ENCODE peak calls at places on chromosomes 5 and 9, in six cellular contexts. T is stomach, A is spleen, P is Peyer's patch, D is HCT116, E is IMR-90. U is an unnamed sample. For H3K36me3, the result is how much of the 10 kb centered on the place peaks cover.

GRCh38 chr5:168916852-168917251 is 337.7 kb upstream of the PANK3 start:
- DNase-seq in D (no peak), A (no peak), P (no peak), E (no peak), T (no peak), U (no peak)

GRCh38 chr9:101119206-101119819 is 90.8 kb downstream of the PLPPR1 start:
- DNase-seq in D (peak), A (no peak), T (peak), P (no peak), E (no peak), U (peak)

GRCh38 chr9:86281577-86282076 is 711 bp downstream of the ISCA1 start:
- DNase-seq in E (no peak), T (no peak), P (no peak), A (no peak), D (no peak), U (no peak)

GRCh38 chr5:38404236-38404635 is 145.9 kb downstream of the EGFLAM start:
- DNase-seq in A (no peak), P (no peak), D (no peak), T (no peak), E (no peak), U (no peak)

GRCh38 chr9:13110766-13111400 is 168.6 kb downstream of the MPDZ start:
- DNase-seq in A (no peak), T (peak), D (no peak), P (no peak), E (no peak), U (no peak)

GRCh38 chr5:36982146-36982545 is 105.6 kb downstream of the NIPBL start:
- DNase-seq in D (no peak), T (no peak), E (peak), A (no peak), P (no peak), U (no peak)

GRCh38 chr5:112142769-112143270 is 276.3 kb downstream of the EPB41L4A start:
- DNase-seq in P (no peak), E (peak), A (no peak), D (no peak), T (no peak), U (peak)

GRCh38 chr9:82891321-82891720 is 171.6 kb downstream of the RASEF start:
- DNase-seq in E (no peak), T (no peak), D (no peak), A (no peak), P (no peak), U (no peak)

GRCh38 chr9:109451311-109452025 is 46.6 kb downstream of the PTPN3 start:
- DNase-seq in D (no peak), P (no peak), T (no peak), A (no peak), E (no peak), U (no peak)

GRCh38 chr9:113184509-113184908 is 33.7 kb downstream of the SLC31A2 start:
- DNase-seq in P (no peak), D (no peak), T (no peak), E (peak), A (no peak), U (no peak)

GRCh38 chr9:38344566-38345324 is 47.8 kb upstream of the ALDH1B1 start:
- DNase-seq in A (no peak), P (no peak), D (no peak), T (no peak), E (no peak), U (no peak)

GRCh38 chr5:123144096-123144495 is 55.1 kb downstream of the PRDM6 start:
- DNase-seq in D (no peak), A (no peak), E (no peak), T (no peak), P (no peak), U (no peak)

GRCh38 chr9:134407123-134407779 is 81.0 kb downstream of the RXRA start:
- DNase-seq in D (peak), E (peak), T (peak), P (peak), A (peak), U (peak)

GRCh38 chr5:9283021-9283420 is 262.9 kb downstream of the SEMA5A start:
- DNase-seq in A (no peak), T (no peak), E (peak), D (no peak), P (no peak), U (no peak)

GRCh38 chr9:135343136-135343535 is 136.4 kb upstream of the PPP1R26 start:
- DNase-seq in E (no peak), A (peak), P (no peak), D (no peak), T (no peak), U (no peak)

GRCh38 chr9:7536310-7536939 is 263.2 kb downstream of the DMAC1 start:
- DNase-seq in P (no peak), T (peak), A (no peak), E (peak), D (peak), U (peak)

GRCh38 chr9:127122176-127123151 is at the start of gene ANGPTL2:
- DNase-seq in D (no peak), T (peak), E (peak), A (peak), P (peak), U (peak)

GRCh38 chr5:56123531-56124243 is 109.4 kb downstream of the ANKRD55 start:
- DNase-seq in D (peak), P (no peak), T (peak), E (peak), A (peak), U (peak)

GRCh38 chr5:151685749-151686672 is 704 bp downstream of the SPARC start:
- DNase-seq in P (no peak), T (no peak), E (no peak), A (no peak), D (no peak), U (peak)

GRCh38 chr9:23824241-23825142 is 1.5 kb downstream of the ELAVL2 start:
- DNase-seq in D (no peak), T (no peak), P (no peak), E (no peak), A (no peak), U (no peak)

GRCh38 chr9:3177362-3177761 is 333.5 kb upstream of the PUM3 start:
- DNase-seq in T (no peak), A (no peak), D (no peak), E (no peak), P (no peak), U (no peak)

GRCh38 chr9:92242115-92242778 is 51.2 kb downstream of the IARS1 start:
- DNase-seq in P (no peak), D (no peak), A (no peak), T (no peak), E (peak), U (peak)

GRCh38 chr9:22158275-22158674 is 149.2 kb upstream of the CDKN2B start:
- DNase-seq in P (no peak), D (no peak), T (no peak), E (peak), A (no peak), U (peak)

DNA sequence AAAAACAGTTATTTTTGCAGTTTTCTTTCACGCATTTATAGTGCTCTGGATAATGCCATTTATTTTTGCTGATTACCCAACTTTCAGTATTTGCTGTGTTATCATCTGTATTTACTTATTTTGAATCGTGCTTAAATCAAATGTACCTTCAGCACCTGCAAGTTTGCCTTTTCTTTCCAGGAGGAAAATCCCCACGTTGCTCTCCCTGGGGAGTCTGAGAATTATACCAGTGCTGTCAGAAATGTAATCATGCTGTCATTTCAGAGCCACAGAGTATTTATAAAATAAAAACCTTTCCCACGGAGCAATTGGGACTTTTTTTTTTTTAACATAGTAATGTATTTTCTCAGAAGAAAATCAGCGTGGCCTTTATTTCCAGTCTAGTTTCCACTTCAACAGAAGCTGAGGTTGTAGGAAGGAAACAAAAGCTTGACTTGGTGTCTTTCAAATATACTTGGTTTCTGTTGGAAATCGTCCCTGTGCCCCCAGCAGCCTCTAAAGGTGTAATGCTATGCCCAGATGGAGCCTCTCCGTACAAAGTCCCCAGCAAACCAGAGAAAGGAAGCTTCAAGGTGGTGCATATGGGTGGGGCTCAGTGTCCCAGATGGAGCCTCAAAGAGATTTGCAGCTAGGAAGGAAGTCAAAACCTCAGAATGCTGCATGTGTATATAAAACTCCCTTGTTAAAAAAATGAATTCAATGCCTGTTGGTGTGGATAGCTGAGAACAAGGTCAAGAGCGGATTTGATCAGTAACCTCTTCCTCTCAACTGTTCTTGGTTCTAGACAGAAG is 2.1 kb downstream of the GPR150 start:
- DNase-seq in T (no peak), A (no peak), P (no peak), D (no peak), E (no peak), U (no peak)
- H3K4me3 ChIP-seq in T (peak), A (no peak), P (no peak), D (no peak), E (peak), U (no peak)

GRCh38 chr5:178622679-178623247 is 4.1 kb downstream of the CLK4 start:
- DNase-seq in E (no peak), T (no peak), A (no peak), P (no peak), D (no peak), U (no peak)
- H3K36me3 ChIP-seq in E (under half), T (under half), A (half or more), P (under half), D (under half), U (under half)

DNA sequence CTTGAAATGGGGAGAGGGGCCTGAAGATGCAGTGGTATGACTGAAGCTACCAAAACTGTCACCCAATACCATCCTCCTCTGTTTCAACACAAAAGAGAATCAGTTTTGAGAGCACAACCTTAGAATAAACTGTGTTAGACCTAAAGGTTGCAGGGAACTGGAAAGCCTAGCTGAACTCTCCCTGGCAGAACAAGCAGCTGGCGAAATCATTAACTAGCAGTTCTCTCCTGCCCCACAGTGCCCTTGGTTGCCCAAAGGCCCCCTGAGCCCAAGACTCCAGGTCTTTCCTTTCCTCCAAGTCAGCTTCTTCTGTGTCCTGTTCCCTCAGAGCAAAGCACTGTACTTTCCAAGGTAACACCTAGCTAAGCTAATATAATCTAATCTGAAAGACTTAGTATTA is 135.4 kb upstream of the SLC30A5 start:
- DNase-seq in D (no peak), E (no peak), T (no peak), P (no peak), A (no peak), U (no peak)
- TF ChIP-seq POLR2A in D (no peak), E (no peak), T (no peak), P (no peak), A (no peak), U (no peak)

GRCh38 chr9:137456864-137457405 is 2.2 kb downstream of the NSMF start:
- DNase-seq in A (no peak), D (no peak), T (no peak), P (no peak), E (no peak), U (no peak)

GRCh38 chr9:137456061-137456863 is 2.9 kb downstream of the NSMF start:
- DNase-seq in D (no peak), A (peak), P (no peak), E (peak), T (no peak), U (no peak)

GRCh38 chr9:137458194-137459146 is 664 bp downstream of the NSMF start:
- DNase-seq in E (no peak), P (no peak), A (peak), T (no peak), D (no peak), U (no peak)

GRCh38 chr9:137459147-137459600 is at the start of gene NSMF:
- DNase-seq in D (peak), E (peak), P (peak), T (peak), A (peak), U (peak)

GRCh38 chr9:137457406-137458193 is 1.5 kb downstream of the NSMF start:
- DNase-seq in P (no peak), A (peak), E (no peak), D (no peak), T (peak), U (no peak)
- H3K4me3 ChIP-seq in P (no peak), A (no peak), E (peak), D (peak), T (peak), U (no peak)

DNA sequence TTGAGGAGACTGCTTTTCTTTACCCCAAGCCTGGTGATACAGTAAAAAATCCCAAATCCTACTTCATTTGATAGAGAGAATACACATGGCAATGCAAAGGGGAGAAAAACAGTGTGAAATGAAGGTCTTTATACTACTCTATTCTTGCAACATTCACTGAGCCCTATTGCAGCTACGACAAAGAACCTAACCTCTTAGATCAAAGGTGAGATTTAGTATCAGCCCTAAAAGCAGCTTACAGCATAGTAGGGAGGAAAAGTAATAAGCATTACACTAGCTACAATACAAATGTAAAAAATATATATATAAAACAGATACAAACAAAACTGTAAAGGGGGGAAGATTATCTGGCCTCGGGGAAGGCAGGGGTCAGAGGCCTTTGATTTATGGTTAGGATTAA is 147.1 kb downstream of the MAPKAP1 start:
- DNase-seq in D (no peak), A (no peak), E (no peak), T (no peak), P (no peak), U (no peak)
- H3K36me3 ChIP-seq in D (under half), A (under half), E (under half), T (under half), P (under half), U (under half)

GRCh38 chr5:1799602-1800469 is at the start of gene MRPL36:
- DNase-seq in A (peak), E (peak), T (peak), P (peak), D (peak), U (peak)
- TF ChIP-seq POLR2A in A (peak), E (peak), T (peak), P (peak), D (peak), U (peak)

GRCh38 chr9:14307989-14308750 is 5.8 kb downstream of the NFIB start:
- DNase-seq in T (peak), E (no peak), P (no peak), D (no peak), A (no peak), U (no peak)
- H3K4me3 ChIP-seq in T (peak), E (no peak), P (no peak), D (no peak), A (no peak), U (no peak)

U was measured in endothelial cell of umbilical vein.